ENCODE peak calls at places on chromosome 12, in nine cellular contexts. One of them, this sample, is unnamed.

GRCh38 chr12:65598688-65599087 is 225.6 kb upstream of the HMGA2 start:
- DNase-seq in C1 segment of cervical spinal cord: no peak
- DNase-seq in hypothalamus: no peak
- DNase-seq in Panc1: no peak
- DNase-seq in SJCRH30: no peak
- DNase-seq in GM23338: peak; percentile 51
- DNase-seq in AG10803: no peak
- DNase-seq in NCI-H510A treated with DMSO at 0.1 percent for 48 hours: no peak
- DNase-seq in nucleus accumbens: no peak
- DNase-seq in this sample: no peak

GRCh38 chr12:106709068-106709511 is 65.4 kb upstream of the RIC8B start:
- DNase-seq in C1 segment of cervical spinal cord: no peak
- DNase-seq in nucleus accumbens: no peak
- DNase-seq in SJCRH30: no peak
- DNase-seq in hypothalamus: no peak
- DNase-seq in NCI-H510A treated with DMSO at 0.1 percent for 48 hours: no peak
- DNase-seq in GM23338: peak; percentile 32
- DNase-seq in AG10803: no peak
- DNase-seq in Panc1: no peak
- DNase-seq in this sample: no peak

GRCh38 chr12:47200446-47200845 is 120.7 kb upstream of the AMIGO2 start:
- DNase-seq in NCI-H510A treated with DMSO at 0.1 percent for 48 hours: no peak
- DNase-seq in AG10803: no peak
- DNase-seq in C1 segment of cervical spinal cord: no peak
- DNase-seq in Panc1: no peak
- DNase-seq in SJCRH30: no peak
- DNase-seq in nucleus accumbens: no peak
- DNase-seq in hypothalamus: no peak
- DNase-seq in GM23338: no peak
- DNase-seq in this sample: no peak

GRCh38 chr12:132687211-132688164 is at the start of the genes POLE and PXMP2:
- DNase-seq in C1 segment of cervical spinal cord: peak; percentile 92
- DNase-seq in hypothalamus: peak; percentile 93
- DNase-seq in SJCRH30: peak; percentile 94
- DNase-seq in nucleus accumbens: peak; percentile 89
- DNase-seq in Panc1: peak; percentile 42
- DNase-seq in AG10803: peak; percentile 93
- DNase-seq in NCI-H510A treated with DMSO at 0.1 percent for 48 hours: peak; percentile 95
- DNase-seq in GM23338: peak; percentile 98
- DNase-seq in this sample: peak; percentile 98

GRCh38 chr12:47249719-47250506 is 170.2 kb upstream of the AMIGO2 start:
- DNase-seq in hypothalamus: no peak
- DNase-seq in Panc1: no peak
- DNase-seq in SJCRH30: no peak
- DNase-seq in C1 segment of cervical spinal cord: no peak
- DNase-seq in GM23338: no peak
- DNase-seq in NCI-H510A treated with DMSO at 0.1 percent for 48 hours: no peak
- DNase-seq in AG10803: no peak
- DNase-seq in nucleus accumbens: no peak
- DNase-seq in this sample: peak; percentile 28

GRCh38 chr12:20757-21156 is 45.8 kb upstream of the IQSEC3 start:
- DNase-seq in C1 segment of cervical spinal cord: no peak
- DNase-seq in Panc1: no peak
- DNase-seq in GM23338: no peak
- DNase-seq in hypothalamus: no peak
- DNase-seq in AG10803: no peak
- DNase-seq in nucleus accumbens: no peak
- DNase-seq in NCI-H510A treated with DMSO at 0.1 percent for 48 hours: no peak
- DNase-seq in SJCRH30: no peak
- DNase-seq in this sample: no peak

GRCh38 chr12:59398164-59398563 is 197.7 kb upstream of the SLC16A7 start:
- DNase-seq in NCI-H510A treated with DMSO at 0.1 percent for 48 hours: no peak
- DNase-seq in nucleus accumbens: no peak
- DNase-seq in SJCRH30: no peak
- DNase-seq in C1 segment of cervical spinal cord: no peak
- DNase-seq in Panc1: no peak
- DNase-seq in GM23338: no peak
- DNase-seq in hypothalamus: no peak
- DNase-seq in AG10803: no peak
- DNase-seq in this sample: no peak

GRCh38 chr12:130141105-130141504 is 21.2 kb upstream of the FZD10 start:
- DNase-seq in Panc1: no peak
- DNase-seq in AG10803: no peak
- DNase-seq in C1 segment of cervical spinal cord: no peak
- DNase-seq in SJCRH30: no peak
- DNase-seq in NCI-H510A treated with DMSO at 0.1 percent for 48 hours: no peak
- DNase-seq in hypothalamus: no peak
- DNase-seq in nucleus accumbens: no peak
- DNase-seq in GM23338: no peak
- DNase-seq in this sample: no peak

GRCh38 chr12:57368349-57369095 is 62.3 kb downstream of the R3HDM2 start:
- DNase-seq in NCI-H510A treated with DMSO at 0.1 percent for 48 hours: no peak
- DNase-seq in nucleus accumbens: no peak
- DNase-seq in C1 segment of cervical spinal cord: no peak
- DNase-seq in Panc1: no peak
- DNase-seq in GM23338: peak; percentile 27
- DNase-seq in AG10803: peak; percentile 13
- DNase-seq in SJCRH30: no peak
- DNase-seq in hypothalamus: no peak
- DNase-seq in this sample: no peak

GRCh38 chr12:105555556-105555973 is 225.1 kb downstream of the C12orf75 start:
- DNase-seq in SJCRH30: no peak
- DNase-seq in C1 segment of cervical spinal cord: no peak
- DNase-seq in GM23338: no peak
- DNase-seq in AG10803: no peak
- DNase-seq in nucleus accumbens: no peak
- DNase-seq in NCI-H510A treated with DMSO at 0.1 percent for 48 hours: no peak
- DNase-seq in Panc1: no peak
- DNase-seq in hypothalamus: no peak
- DNase-seq in this sample: no peak

GRCh38 chr12:120902846-120903381 is 1.2 kb downstream of the SPPL3 start:
- DNase-seq in Panc1: no peak
- DNase-seq in NCI-H510A treated with DMSO at 0.1 percent for 48 hours: no peak
- DNase-seq in SJCRH30: no peak
- DNase-seq in hypothalamus: no peak
- DNase-seq in nucleus accumbens: no peak
- DNase-seq in GM23338: no peak
- DNase-seq in C1 segment of cervical spinal cord: no peak
- DNase-seq in AG10803: no peak
- DNase-seq in this sample: no peak

GRCh38 chr12:26275313-26276257 is 80.2 kb downstream of the SSPN start:
- DNase-seq in NCI-H510A treated with DMSO at 0.1 percent for 48 hours: no peak
- DNase-seq in Panc1: no peak
- DNase-seq in GM23338: no peak
- DNase-seq in SJCRH30: no peak
- DNase-seq in AG10803: peak; percentile 53
- DNase-seq in hypothalamus: no peak
- DNase-seq in C1 segment of cervical spinal cord: no peak
- DNase-seq in nucleus accumbens: no peak
- DNase-seq in this sample: no peak

GRCh38 chr12:55845349-55845748 is 2.6 kb upstream of the MMP19 start:
- DNase-seq in hypothalamus: no peak
- DNase-seq in AG10803: no peak
- DNase-seq in SJCRH30: no peak
- DNase-seq in Panc1: no peak
- DNase-seq in nucleus accumbens: no peak
- DNase-seq in C1 segment of cervical spinal cord: no peak
- DNase-seq in GM23338: no peak
- DNase-seq in NCI-H510A treated with DMSO at 0.1 percent for 48 hours: no peak
- DNase-seq in this sample: no peak

GRCh38 chr12:27549801-27550652 is 26.0 kb downstream of the PPFIBP1 start:
- DNase-seq in SJCRH30: peak; percentile 84
- DNase-seq in NCI-H510A treated with DMSO at 0.1 percent for 48 hours: peak; percentile 46
- DNase-seq in GM23338: peak; percentile 62
- DNase-seq in AG10803: peak; percentile 99
- DNase-seq in C1 segment of cervical spinal cord: peak; percentile 18
- DNase-seq in Panc1: peak; percentile 93
- DNase-seq in hypothalamus: peak; percentile 49
- DNase-seq in nucleus accumbens: no peak
- DNase-seq in this sample: peak; percentile 75

GRCh38 chr12:19440916-19441315 is 1.6 kb downstream of the AEBP2 start:
- DNase-seq in SJCRH30: no peak
- DNase-seq in GM23338: no peak
- DNase-seq in AG10803: no peak
- DNase-seq in Panc1: no peak
- DNase-seq in nucleus accumbens: no peak
- DNase-seq in hypothalamus: no peak
- DNase-seq in NCI-H510A treated with DMSO at 0.1 percent for 48 hours: no peak
- DNase-seq in C1 segment of cervical spinal cord: no peak
- DNase-seq in this sample: no peak

GRCh38 chr12:104054681-104055346 is 4.8 kb upstream of the GLT8D2 start:
- DNase-seq in SJCRH30: no peak
- DNase-seq in Panc1: no peak
- DNase-seq in AG10803: no peak
- DNase-seq in GM23338: peak; percentile 53
- DNase-seq in NCI-H510A treated with DMSO at 0.1 percent for 48 hours: no peak
- DNase-seq in nucleus accumbens: no peak
- DNase-seq in C1 segment of cervical spinal cord: no peak
- DNase-seq in hypothalamus: no peak
- DNase-seq in this sample: no peak

GRCh38 chr12:48441122-48441521 is 31.2 kb upstream of the ANP32D start:
- DNase-seq in hypothalamus: no peak
- DNase-seq in AG10803: no peak
- DNase-seq in SJCRH30: no peak
- DNase-seq in GM23338: no peak
- DNase-seq in C1 segment of cervical spinal cord: no peak
- DNase-seq in nucleus accumbens: no peak
- DNase-seq in NCI-H510A treated with DMSO at 0.1 percent for 48 hours: no peak
- DNase-seq in Panc1: no peak
- DNase-seq in this sample: no peak

GRCh38 chr12:123427036-123427769 is 9.3 kb downstream of the RILPL2 start:
- DNase-seq in AG10803: no peak
- DNase-seq in GM23338: no peak
- DNase-seq in NCI-H510A treated with DMSO at 0.1 percent for 48 hours: no peak
- DNase-seq in SJCRH30: no peak
- DNase-seq in hypothalamus: no peak
- DNase-seq in nucleus accumbens: no peak
- DNase-seq in Panc1: no peak
- DNase-seq in C1 segment of cervical spinal cord: no peak
- DNase-seq in this sample: no peak